ENCODE peak calls at places on chromosomes 13 and 19, in nine cellular contexts. Y is uterus, B is body of pancreas, P is lower leg skin, I is vagina, L is Peyer's patch, T is A549, Q is breast epithelium, H is ovary. M is an unnamed sample.
A peak's percentile ranks its signal among the peaks of the same experiment; 100 is the strongest.

GRCh38 chr19:16654151-16654550 is 5.8 kb downstream of the SMIM7 start:
- DNase-seq in Y (no peak), B (no peak), P (no peak), I (no peak), L (no peak), T (peak; percentile 22), Q (no peak), H (no peak), M (no peak)

GRCh38 chr19:16094360-16095070 is 17.2 kb upstream of the RAB8A start:
- DNase-seq in Y (no peak), B (no peak), P (no peak), I (no peak), L (no peak), T (no peak), Q (no peak), H (no peak), M (no peak)

GRCh38 chr19:43739836-43740235 is 14.9 kb downstream of the SMG9 start:
- DNase-seq in Y (no peak), B (no peak), P (no peak), I (no peak), L (no peak), T (peak; percentile 58), Q (peak; percentile 62), H (no peak), M (no peak)

GRCh38 chr13:113995051-113995601 is 21.2 kb upstream of the C13orf46 start:
- DNase-seq in Y (no peak), B (no peak), P (no peak), I (no peak), L (no peak), T (no peak), Q (no peak), H (no peak), M (no peak)

GRCh38 chr13:24063281-24063851 is 97.2 kb upstream of the SPATA13 start:
- DNase-seq in Y (peak; percentile 43), B (no peak), P (no peak), I (no peak), L (no peak), T (no peak), Q (no peak), H (peak; percentile 67), M (no peak)

GRCh38 chr13:111165189-111165588 is 50.1 kb downstream of the ARHGEF7 start:
- DNase-seq in Y (no peak), B (no peak), P (no peak), I (no peak), L (no peak), T (no peak), Q (no peak), H (no peak), M (no peak)

GRCh38 chr13:41428155-41428554 is 29.2 kb upstream of the RGCC start:
- DNase-seq in Y (no peak), B (no peak), P (no peak), I (no peak), L (no peak), T (no peak), Q (no peak), H (no peak), M (peak; percentile 39)

GRCh38 chr13:74132152-74132767 is 1.9 kb downstream of the KLF12 start:
- DNase-seq in Y (no peak), B (no peak), P (no peak), I (no peak), L (peak; percentile 46), T (no peak), Q (no peak), H (no peak), M (no peak)

GRCh38 chr19:41083516-41083915 is 4.7 kb upstream of the CYP2A13 start:
- DNase-seq in Y (no peak), B (no peak), P (no peak), I (no peak), L (no peak), T (peak; percentile 33), Q (no peak), H (no peak), M (no peak)

GRCh38 chr19:10817291-10818038 is 18.5 kb downstream of the TMED1 start:
- DNase-seq in Y (peak; percentile 86), B (peak; percentile 57), P (peak; percentile 77), I (no peak), L (no peak), T (no peak), Q (no peak), H (peak; percentile 80), M (no peak)

GRCh38 chr19:5302396-5302795 is 38.2 kb downstream of the PTPRS start:
- DNase-seq in Y (no peak), B (no peak), P (no peak), I (no peak), L (no peak), T (no peak), Q (no peak), H (no peak), M (no peak)

GRCh38 chr19:13022859-13023636 is 27.8 kb downstream of the NFIX start:
- DNase-seq in Y (peak; percentile 92), B (peak; percentile 77), P (peak; percentile 91), I (no peak), L (peak; percentile 24), T (no peak), Q (peak; percentile 91), H (peak; percentile 94), M (peak; percentile 41)

GRCh38 chr19:12639901-12640613 is 26.5 kb downstream of the MAN2B1 start:
- DNase-seq in Y (peak; percentile 74), B (peak; percentile 90), P (peak; percentile 69), I (no peak), L (peak; percentile 85), T (peak; percentile 45), Q (peak; percentile 80), H (peak; percentile 81), M (peak; percentile 87)

GRCh38 chr13:42525035-42525504 is 48.9 kb upstream of the TNFSF11 start:
- DNase-seq in Y (no peak), B (peak; percentile 23), P (no peak), I (no peak), L (no peak), T (peak; percentile 4), Q (no peak), H (no peak), M (no peak)

GRCh38 chr13:39217471-39217870 is 179.2 kb downstream of the NHLRC3 start:
- DNase-seq in Y (no peak), B (no peak), P (no peak), I (no peak), L (no peak), T (no peak), Q (no peak), H (no peak), M (no peak)

GRCh38 chr13:37127706-37128241 is 22.3 kb upstream of the CSNK1A1L start:
- DNase-seq in Y (peak; percentile 20), B (peak; percentile 34), P (no peak), I (no peak), L (no peak), T (no peak), Q (no peak), H (no peak), M (no peak)

GRCh38 chr13:76641056-76641455 is 245.1 kb downstream of the KCTD12 start:
- DNase-seq in Y (no peak), B (no peak), P (no peak), I (no peak), L (no peak), T (no peak), Q (no peak), H (no peak), M (no peak)

GRCh38 chr19:42276821-42277220 is 7.8 kb downstream of the CIC start:
- DNase-seq in Y (no peak), B (no peak), P (no peak), I (no peak), L (no peak), T (no peak), Q (no peak), H (no peak), M (no peak)

DNA sequence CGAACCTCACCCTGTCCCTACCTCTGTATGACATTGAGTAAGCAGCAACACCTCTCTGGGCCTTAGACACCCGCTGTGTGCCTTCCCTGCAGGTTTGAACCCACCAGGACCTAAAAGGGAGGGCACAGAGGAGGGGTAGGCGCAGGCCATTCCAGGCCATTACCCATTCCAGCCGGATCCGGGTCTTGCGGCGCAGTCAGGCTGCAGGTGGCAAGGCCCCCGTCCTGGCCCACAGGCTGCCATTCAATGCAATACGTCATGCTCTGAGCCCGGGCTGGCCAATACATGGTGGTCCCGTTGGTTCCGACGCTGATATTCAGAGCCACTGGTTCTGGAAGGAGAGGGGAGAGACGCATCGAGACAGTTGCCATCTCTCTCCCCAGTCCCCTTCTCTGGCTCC is 17.4 kb downstream of the IL12RB1 start:
- DNase-seq in Y (no peak), B (no peak), P (no peak), I (no peak), L (no peak), T (no peak), Q (no peak), H (no peak), M (no peak)
- TF ChIP-seq POLR2A in Y (no peak), B (no peak), P (no peak), I (no peak), L (no peak), T (no peak), Q (no peak), H (no peak), M (no peak)

GRCh38 chr19:1273263-1274041 is 1.9 kb upstream of the FAM174C start:
- DNase-seq in Y (no peak), B (no peak), P (no peak), I (no peak), L (no peak), T (no peak), Q (no peak), H (no peak), M (no peak)
- TF ChIP-seq POLR2A in Y (no peak), B (peak; percentile 19), P (no peak), I (no peak), L (no peak), T (no peak), Q (no peak), H (no peak), M (no peak)

GRCh38 chr19:49892716-49893115 is 4.0 kb downstream of the IL4I1 start:
- DNase-seq in Y (no peak), B (no peak), P (no peak), I (no peak), L (no peak), T (no peak), Q (no peak), H (no peak), M (no peak)

GRCh38 chr19:49890349-49891311 is 6.1 kb downstream of the IL4I1 start:
- DNase-seq in Y (no peak), B (no peak), P (no peak), I (no peak), L (peak; percentile 71), T (no peak), Q (no peak), H (no peak), M (no peak)

GRCh38 chr19:49893135-49893534 is 3.6 kb downstream of the IL4I1 start:
- DNase-seq in Y (no peak), B (no peak), P (no peak), I (no peak), L (no peak), T (no peak), Q (no peak), H (no peak), M (no peak)

GRCh38 chr19:49889687-49890348 is 6.9 kb downstream of the IL4I1 start:
- DNase-seq in Y (peak; percentile 73), B (peak; percentile 76), P (no peak), I (no peak), L (peak; percentile 70), T (peak; percentile 94), Q (peak; percentile 66), H (peak; percentile 78), M (peak; percentile 92)

GRCh38 chr19:49891393-49891792 is 5.3 kb downstream of the IL4I1 start:
- DNase-seq in Y (no peak), B (no peak), P (no peak), I (no peak), L (no peak), T (no peak), Q (no peak), H (no peak), M (no peak)
- TF ChIP-seq POLR2A in Y (no peak), B (no peak), P (no peak), I (no peak), L (no peak), T (no peak), Q (no peak), H (no peak), M (no peak)

GRCh38 chr13:99686157-99686572 is 184.9 kb downstream of the TM9SF2 start:
- DNase-seq in Y (no peak), B (peak; percentile 62), P (no peak), I (no peak), L (no peak), T (peak; percentile 9), Q (no peak), H (no peak), M (peak; percentile 91)
- TF ChIP-seq POLR2A in Y (no peak), B (no peak), P (no peak), I (no peak), L (peak; percentile 43), T (no peak), Q (no peak), H (no peak), M (no peak)

M was measured in erythroblast.